ENCODE peak calls at places on chromosomes 12 and 14, in seven cellular contexts. U is stimulated activated CD4-positive, alpha-beta T cell treated with anti-CD3 and anti-CD28 coated beads, Interleukin-15, amount 100 ng/mL, for 24 hours; E is heart left ventricle; Q is Panc1; P is ACHN; N is breast epithelium; Y is amygdala. J is an unnamed sample.

GRCh38 chr14:69153848-69154208 is 909 bp upstream of the DCAF5 start:
- DNase-seq in E (no peak), P (peak; percentile 15), Q (no peak), U (peak; percentile 9), Y (no peak), N (no peak), J (peak; percentile 23)

GRCh38 chr12:30837595-30837994 is 82.8 kb upstream of the CAPRIN2 start:
- DNase-seq in Y (no peak), E (no peak), N (no peak), U (no peak), Q (no peak), P (no peak), J (no peak)

GRCh38 chr12:19771858-19772257 is 332.6 kb downstream of the AEBP2 start:
- DNase-seq in P (no peak), Q (no peak), Y (no peak), N (no peak), U (no peak), E (no peak), J (no peak)

GRCh38 chr14:24309538-24310386 is at the start of gene LTB4R2:
- DNase-seq in P (no peak), E (no peak), N (no peak), Q (no peak), Y (no peak), U (no peak), J (no peak)

GRCh38 chr12:56146492-56147460 is 5.6 kb upstream of the MYL6B start:
- DNase-seq in Q (no peak), P (no peak), E (no peak), U (no peak), Y (no peak), N (no peak), J (no peak)

GRCh38 chr14:84228702-84229101 is 1301.2 kb upstream of the FLRT2 start:
- DNase-seq in E (no peak), N (no peak), U (no peak), P (no peak), Y (no peak), Q (no peak), J (no peak)

GRCh38 chr14:24976599-24976998 is 73.3 kb downstream of the STXBP6 start:
- DNase-seq in P (no peak), E (no peak), N (no peak), Y (no peak), Q (no peak), U (no peak), J (no peak)

GRCh38 chr12:40999212-40999611 is 188.9 kb upstream of the PDZRN4 start:
- DNase-seq in Q (no peak), P (no peak), U (no peak), E (no peak), Y (no peak), N (no peak), J (no peak)

GRCh38 chr12:131920902-131921840 is 7.9 kb upstream of the PUS1 start:
- DNase-seq in E (no peak), P (no peak), Y (no peak), Q (no peak), N (no peak), U (no peak), J (no peak)

GRCh38 chr14:68741839-68742470 is 50.9 kb downstream of the ZFP36L1 start:
- DNase-seq in Q (no peak), E (no peak), U (no peak), N (no peak), Y (no peak), P (no peak), J (no peak)

GRCh38 chr14:30223385-30223785 is 295.7 kb upstream of the PRKD1 start:
- DNase-seq in U (no peak), P (peak; percentile 87), Y (no peak), Q (peak; percentile 81), E (peak; percentile 62), N (peak; percentile 90), J (peak; percentile 50)

GRCh38 chr12:47747596-47748506 is 10.8 kb downstream of the RAPGEF3 start:
- DNase-seq in N (no peak), P (no peak), U (no peak), Y (no peak), Q (no peak), E (peak; percentile 39), J (no peak)